ENCODE peak calls at places on chromosomes 2 and 18, in nine cellular contexts. One of them, this sample, is unnamed.
A peak's percentile ranks its signal among the peaks of the same experiment; 100 is the strongest.

GRCh38 chr18:44682181-44682870 is 1.6 kb downstream of the SETBP1 start:
- DNase-seq in colonic mucosa: peak; percentile 57
- DNase-seq in C1 segment of cervical spinal cord: no peak
- DNase-seq in glutamatergic neuron: no peak
- DNase-seq in right cardiac atrium: peak; percentile 37
- DNase-seq in heart left ventricle: peak; percentile 24
- DNase-seq in activated CD4-positive, alpha-beta memory T cell treated with anti-CD3 and anti-CD28 coated beads for 36 hours: no peak
- DNase-seq in occipital lobe: no peak
- DNase-seq in activated CD4-positive, alpha-beta T cell treated with anti-CD3 and anti-CD28 coated beads for 24 hours: no peak
- DNase-seq in this sample: peak; percentile 53

GRCh38 chr2:38386377-38386776 is 9.3 kb upstream of the ATL2 start:
- DNase-seq in colonic mucosa: no peak
- DNase-seq in C1 segment of cervical spinal cord: no peak
- DNase-seq in glutamatergic neuron: no peak
- DNase-seq in right cardiac atrium: no peak
- DNase-seq in heart left ventricle: no peak
- DNase-seq in activated CD4-positive, alpha-beta memory T cell treated with anti-CD3 and anti-CD28 coated beads for 36 hours: no peak
- DNase-seq in occipital lobe: no peak
- DNase-seq in activated CD4-positive, alpha-beta T cell treated with anti-CD3 and anti-CD28 coated beads for 24 hours: no peak
- DNase-seq in this sample: no peak

GRCh38 chr2:36270758-36271157 is 84.8 kb upstream of the CRIM1 start:
- DNase-seq in colonic mucosa: no peak
- DNase-seq in C1 segment of cervical spinal cord: no peak
- DNase-seq in glutamatergic neuron: no peak
- DNase-seq in right cardiac atrium: no peak
- DNase-seq in heart left ventricle: no peak
- DNase-seq in activated CD4-positive, alpha-beta memory T cell treated with anti-CD3 and anti-CD28 coated beads for 36 hours: no peak
- DNase-seq in occipital lobe: no peak
- DNase-seq in activated CD4-positive, alpha-beta T cell treated with anti-CD3 and anti-CD28 coated beads for 24 hours: no peak
- DNase-seq in this sample: peak; percentile 40

GRCh38 chr2:120660771-120661459 is 74.8 kb upstream of the GLI2 start:
- DNase-seq in colonic mucosa: no peak
- DNase-seq in C1 segment of cervical spinal cord: no peak
- DNase-seq in glutamatergic neuron: no peak
- DNase-seq in right cardiac atrium: peak; percentile 69
- DNase-seq in heart left ventricle: no peak
- DNase-seq in activated CD4-positive, alpha-beta memory T cell treated with anti-CD3 and anti-CD28 coated beads for 36 hours: no peak
- DNase-seq in occipital lobe: no peak
- DNase-seq in activated CD4-positive, alpha-beta T cell treated with anti-CD3 and anti-CD28 coated beads for 24 hours: no peak
- DNase-seq in this sample: no peak

GRCh38 chr18:48159816-48160215 is 229.4 kb upstream of the SMAD2 start:
- DNase-seq in colonic mucosa: peak; percentile 21
- DNase-seq in C1 segment of cervical spinal cord: no peak
- DNase-seq in glutamatergic neuron: no peak
- DNase-seq in right cardiac atrium: no peak
- DNase-seq in heart left ventricle: no peak
- DNase-seq in activated CD4-positive, alpha-beta memory T cell treated with anti-CD3 and anti-CD28 coated beads for 36 hours: no peak
- DNase-seq in occipital lobe: no peak
- DNase-seq in activated CD4-positive, alpha-beta T cell treated with anti-CD3 and anti-CD28 coated beads for 24 hours: no peak
- DNase-seq in this sample: no peak

GRCh38 chr18:68662779-68663178 is 52.1 kb downstream of the TMX3 start:
- DNase-seq in colonic mucosa: no peak
- DNase-seq in C1 segment of cervical spinal cord: no peak
- DNase-seq in glutamatergic neuron: no peak
- DNase-seq in right cardiac atrium: no peak
- DNase-seq in heart left ventricle: no peak
- DNase-seq in activated CD4-positive, alpha-beta memory T cell treated with anti-CD3 and anti-CD28 coated beads for 36 hours: no peak
- DNase-seq in occipital lobe: no peak
- DNase-seq in activated CD4-positive, alpha-beta T cell treated with anti-CD3 and anti-CD28 coated beads for 24 hours: no peak
- DNase-seq in this sample: no peak

GRCh38 chr2:102355526-102356380 is at the start of gene IL18R1:
- DNase-seq in colonic mucosa: peak; percentile 76
- DNase-seq in C1 segment of cervical spinal cord: no peak
- DNase-seq in glutamatergic neuron: peak; percentile 87
- DNase-seq in right cardiac atrium: peak; percentile 87
- DNase-seq in heart left ventricle: peak; percentile 87
- DNase-seq in activated CD4-positive, alpha-beta memory T cell treated with anti-CD3 and anti-CD28 coated beads for 36 hours: peak; percentile 81
- DNase-seq in occipital lobe: peak; percentile 18
- DNase-seq in activated CD4-positive, alpha-beta T cell treated with anti-CD3 and anti-CD28 coated beads for 24 hours: peak; percentile 52
- DNase-seq in this sample: peak; percentile 79

GRCh38 chr2:86744152-86744551 is 24.1 kb downstream of the RMND5A start:
- DNase-seq in colonic mucosa: no peak
- DNase-seq in C1 segment of cervical spinal cord: no peak
- DNase-seq in glutamatergic neuron: no peak
- DNase-seq in right cardiac atrium: no peak
- DNase-seq in heart left ventricle: no peak
- DNase-seq in activated CD4-positive, alpha-beta memory T cell treated with anti-CD3 and anti-CD28 coated beads for 36 hours: no peak
- DNase-seq in occipital lobe: no peak
- DNase-seq in activated CD4-positive, alpha-beta T cell treated with anti-CD3 and anti-CD28 coated beads for 24 hours: no peak
- DNase-seq in this sample: no peak

GRCh38 chr18:60053747-60054304 is 154.0 kb downstream of the PMAIP1 start:
- DNase-seq in colonic mucosa: peak; percentile 22
- DNase-seq in C1 segment of cervical spinal cord: no peak
- DNase-seq in glutamatergic neuron: no peak
- DNase-seq in right cardiac atrium: no peak
- DNase-seq in heart left ventricle: no peak
- DNase-seq in activated CD4-positive, alpha-beta memory T cell treated with anti-CD3 and anti-CD28 coated beads for 36 hours: no peak
- DNase-seq in occipital lobe: peak; percentile 1
- DNase-seq in activated CD4-positive, alpha-beta T cell treated with anti-CD3 and anti-CD28 coated beads for 24 hours: no peak
- DNase-seq in this sample: no peak

GRCh38 chr2:183063083-183063482 is 15.5 kb upstream of the DUSP19 start:
- DNase-seq in colonic mucosa: no peak
- DNase-seq in C1 segment of cervical spinal cord: no peak
- DNase-seq in glutamatergic neuron: no peak
- DNase-seq in right cardiac atrium: no peak
- DNase-seq in heart left ventricle: no peak
- DNase-seq in activated CD4-positive, alpha-beta memory T cell treated with anti-CD3 and anti-CD28 coated beads for 36 hours: no peak
- DNase-seq in occipital lobe: no peak
- DNase-seq in activated CD4-positive, alpha-beta T cell treated with anti-CD3 and anti-CD28 coated beads for 24 hours: no peak
- DNase-seq in this sample: no peak

GRCh38 chr2:240412211-240412830 is 23.1 kb upstream of the GPC1 start:
- DNase-seq in colonic mucosa: no peak
- DNase-seq in C1 segment of cervical spinal cord: no peak
- DNase-seq in glutamatergic neuron: peak; percentile 42
- DNase-seq in right cardiac atrium: no peak
- DNase-seq in heart left ventricle: peak; percentile 33
- DNase-seq in activated CD4-positive, alpha-beta memory T cell treated with anti-CD3 and anti-CD28 coated beads for 36 hours: no peak
- DNase-seq in occipital lobe: no peak
- DNase-seq in activated CD4-positive, alpha-beta T cell treated with anti-CD3 and anti-CD28 coated beads for 24 hours: no peak
- DNase-seq in this sample: peak; percentile 26

GRCh38 chr18:11872479-11873136 is 21.4 kb downstream of the CHMP1B start:
- DNase-seq in colonic mucosa: no peak
- DNase-seq in C1 segment of cervical spinal cord: no peak
- DNase-seq in glutamatergic neuron: no peak
- DNase-seq in right cardiac atrium: no peak
- DNase-seq in heart left ventricle: peak; percentile 67
- DNase-seq in activated CD4-positive, alpha-beta memory T cell treated with anti-CD3 and anti-CD28 coated beads for 36 hours: peak; percentile 20
- DNase-seq in occipital lobe: no peak
- DNase-seq in activated CD4-positive, alpha-beta T cell treated with anti-CD3 and anti-CD28 coated beads for 24 hours: no peak
- DNase-seq in this sample: no peak

GRCh38 chr2:127859712-127860085 is 1.7 kb upstream of the POLR2D start:
- DNase-seq in colonic mucosa: peak; percentile 84
- DNase-seq in C1 segment of cervical spinal cord: no peak
- DNase-seq in glutamatergic neuron: peak; percentile 42
- DNase-seq in right cardiac atrium: no peak
- DNase-seq in heart left ventricle: no peak
- DNase-seq in activated CD4-positive, alpha-beta memory T cell treated with anti-CD3 and anti-CD28 coated beads for 36 hours: peak; percentile 66
- DNase-seq in occipital lobe: no peak
- DNase-seq in activated CD4-positive, alpha-beta T cell treated with anti-CD3 and anti-CD28 coated beads for 24 hours: peak; percentile 35
- DNase-seq in this sample: peak; percentile 85

GRCh38 chr2:135904590-135904989 is 28.3 kb upstream of the MCM6 start:
- DNase-seq in colonic mucosa: no peak
- DNase-seq in C1 segment of cervical spinal cord: no peak
- DNase-seq in glutamatergic neuron: no peak
- DNase-seq in right cardiac atrium: no peak
- DNase-seq in heart left ventricle: no peak
- DNase-seq in activated CD4-positive, alpha-beta memory T cell treated with anti-CD3 and anti-CD28 coated beads for 36 hours: no peak
- DNase-seq in occipital lobe: no peak
- DNase-seq in activated CD4-positive, alpha-beta T cell treated with anti-CD3 and anti-CD28 coated beads for 24 hours: no peak
- DNase-seq in this sample: no peak

This sample was measured in WTC11.